ENCODE peak calls at places on chromosome 4, in four cellular contexts. A is stomach, T is testis, K is A549. S is an unnamed sample.
A peak's percentile ranks its signal among the peaks of the same experiment; 100 is the strongest.

GRCh38 chr4:16591867-16592266 is 306.6 kb downstream of the LDB2 start:
- DNase-seq in T (peak; percentile 61), K (no peak), A (no peak), S (peak; percentile 57)

GRCh38 chr4:25310066-25310824 is 2.3 kb upstream of the ZCCHC4 start:
- DNase-seq in T (no peak), A (no peak), K (no peak), S (no peak)

GRCh38 chr4:150886597-150886996 is 128.5 kb downstream of the LRBA start:
- DNase-seq in T (no peak), A (no peak), K (no peak), S (no peak)

GRCh38 chr4:111449657-111450056 is 695.6 kb upstream of the FAM241A start:
- DNase-seq in K (no peak), T (no peak), A (no peak), S (no peak)

GRCh38 chr4:119559044-119559647 is 69.5 kb downstream of the PDE5A start:
- DNase-seq in T (no peak), K (peak; percentile 37), A (no peak), S (no peak)

GRCh38 chr4:52312722-52313121 is 261.6 kb downstream of the SPATA18 start:
- DNase-seq in A (no peak), K (no peak), T (no peak), S (no peak)

GRCh38 chr4:81631958-81632439 is 160.3 kb upstream of the RASGEF1B start:
- DNase-seq in K (peak; percentile 40), A (no peak), T (no peak), S (no peak)

GRCh38 chr4:141389649-141390048 is 169.0 kb downstream of the ZNF330 start:
- DNase-seq in A (no peak), K (no peak), T (no peak), S (no peak)

GRCh38 chr4:168674077-168674747 is 177.4 kb downstream of the PALLD start:
- DNase-seq in K (peak; percentile 18), T (no peak), A (no peak), S (no peak)

GRCh38 chr4:9891740-9892139 is 110.3 kb downstream of the DRD5 start:
- DNase-seq in A (no peak), K (no peak), T (no peak), S (no peak)

GRCh38 chr4:89835413-89835812 is 1.5 kb downstream of the SNCA start:
- DNase-seq in A (no peak), T (no peak), K (no peak), S (no peak)

GRCh38 chr4:118034061-118034785 is at the start of gene NDST3:
- DNase-seq in A (peak; percentile 78), T (peak; percentile 89), K (peak; percentile 75), S (peak; percentile 22)

GRCh38 chr4:140078366-140078765 is 75.6 kb downstream of the MAML3 start:
- DNase-seq in A (no peak), K (no peak), T (peak; percentile 43), S (peak; percentile 36)

GRCh38 chr4:112830753-112831386 is 193.9 kb downstream of the LARP7 start:
- DNase-seq in K (no peak), A (no peak), T (no peak), S (no peak)

GRCh38 chr4:54586343-54586953 is 71.3 kb upstream of the KIT start:
- DNase-seq in A (no peak), K (peak; percentile 4), T (no peak), S (no peak)

GRCh38 chr4:149065753-149066152 is 623.5 kb upstream of the NR3C2 start:
- DNase-seq in A (no peak), T (no peak), K (no peak), S (no peak)

GRCh38 chr4:139655116-139655515 is 10.5 kb upstream of the MGST2 start:
- DNase-seq in A (no peak), K (peak; percentile 67), T (peak; percentile 37), S (no peak)

GRCh38 chr4:86595426-86595805 is 1.3 kb downstream of the PTPN13 start:
- DNase-seq in A (no peak), T (peak; percentile 43), K (no peak), S (no peak)

GRCh38 chr4:70577220-70577927 is 14.7 kb upstream of the AMBN start:
- DNase-seq in T (no peak), A (no peak), K (no peak), S (no peak)

GRCh38 chr4:26590639-26591038 is 6.8 kb downstream of the TBC1D19 start:
- DNase-seq in A (no peak), K (peak; percentile 36), T (no peak), S (no peak)
- TF ChIP-seq POLR2A in A (no peak), K (no peak), T (no peak), S (no peak)

GRCh38 chr4:104494822-104495559 is at the start of gene CXXC4:
- DNase-seq in K (peak; percentile 75), T (peak; percentile 88), A (peak; percentile 45), S (peak; percentile 44)
- H3K27ac ChIP-seq in K (peak within 1 kb of the TSS; percentile 52), T (peak within 1 kb of the TSS; percentile 75), A (peak within 1 kb of the TSS; percentile 73), S (peak within 1 kb of the TSS; percentile 84)

GRCh38 chr4:47913328-47913727 is 1.1 kb downstream of the NFXL1 start:
- DNase-seq in T (no peak), A (no peak), K (no peak), S (no peak)

GRCh38 chr4:47914926-47915237 is 499 bp upstream of the NFXL1 start:
- DNase-seq in A (no peak), T (no peak), K (no peak), S (no peak)

GRCh38 chr4:47913858-47914218 is 545 bp downstream of the NFXL1 start:
- DNase-seq in T (peak; percentile 45), K (peak; percentile 7), A (peak; percentile 42), S (no peak)

GRCh38 chr4:47915378-47915777 is 995 bp upstream of the NFXL1 start:
- DNase-seq in K (no peak), A (no peak), T (no peak), S (no peak)

DNA sequence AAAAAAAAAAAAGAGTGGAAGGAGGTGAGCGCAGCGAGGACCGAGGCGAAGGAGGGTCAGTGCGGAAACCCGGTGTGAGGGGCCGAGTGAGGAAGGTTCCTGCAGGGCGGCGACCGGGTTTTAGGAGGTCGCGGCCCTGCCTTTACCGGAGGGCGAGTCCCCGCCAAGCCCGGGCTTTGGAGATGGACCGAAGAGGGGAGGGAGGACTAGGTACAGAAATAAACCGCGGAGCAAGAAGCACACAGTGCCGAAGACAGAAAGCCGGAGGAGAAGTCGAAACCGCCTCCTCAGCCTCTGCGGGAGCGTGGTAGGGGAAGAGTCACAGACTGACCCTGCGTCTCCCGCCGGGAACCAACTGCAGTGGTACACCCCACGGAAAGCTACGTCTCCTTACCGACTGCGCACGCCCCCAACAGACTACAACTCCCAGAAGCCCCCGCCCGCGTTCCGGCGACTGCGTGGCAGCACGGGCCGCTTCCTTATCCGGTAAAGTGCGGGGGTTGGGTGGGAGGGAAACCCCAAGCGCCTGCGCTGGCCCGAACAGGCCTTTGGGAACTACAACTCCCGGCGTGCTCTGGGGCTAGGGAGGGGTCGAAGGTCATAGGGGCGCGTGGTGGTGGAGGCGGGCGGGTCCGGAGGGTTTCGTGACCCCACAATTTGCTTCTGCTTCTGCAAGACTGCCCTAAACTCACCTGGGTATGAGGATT is at the start of gene NFXL1:
- DNase-seq in K (peak; percentile 95), T (peak; percentile 98), A (peak; percentile 97), S (peak; percentile 94)
- TF ChIP-seq POLR2A in K (peak; percentile 86), T (no peak), A (no peak), S (peak; percentile 71)

GRCh38 chr4:182169987-182170386 is 73.2 kb upstream of the TENM3 start:
- DNase-seq in A (no peak), K (no peak), T (no peak), S (no peak)
- H3K27ac ChIP-seq in A (no peak overlapping the region), K (no peak overlapping the region), T (no peak overlapping the region), S (no peak overlapping the region)

DNA sequence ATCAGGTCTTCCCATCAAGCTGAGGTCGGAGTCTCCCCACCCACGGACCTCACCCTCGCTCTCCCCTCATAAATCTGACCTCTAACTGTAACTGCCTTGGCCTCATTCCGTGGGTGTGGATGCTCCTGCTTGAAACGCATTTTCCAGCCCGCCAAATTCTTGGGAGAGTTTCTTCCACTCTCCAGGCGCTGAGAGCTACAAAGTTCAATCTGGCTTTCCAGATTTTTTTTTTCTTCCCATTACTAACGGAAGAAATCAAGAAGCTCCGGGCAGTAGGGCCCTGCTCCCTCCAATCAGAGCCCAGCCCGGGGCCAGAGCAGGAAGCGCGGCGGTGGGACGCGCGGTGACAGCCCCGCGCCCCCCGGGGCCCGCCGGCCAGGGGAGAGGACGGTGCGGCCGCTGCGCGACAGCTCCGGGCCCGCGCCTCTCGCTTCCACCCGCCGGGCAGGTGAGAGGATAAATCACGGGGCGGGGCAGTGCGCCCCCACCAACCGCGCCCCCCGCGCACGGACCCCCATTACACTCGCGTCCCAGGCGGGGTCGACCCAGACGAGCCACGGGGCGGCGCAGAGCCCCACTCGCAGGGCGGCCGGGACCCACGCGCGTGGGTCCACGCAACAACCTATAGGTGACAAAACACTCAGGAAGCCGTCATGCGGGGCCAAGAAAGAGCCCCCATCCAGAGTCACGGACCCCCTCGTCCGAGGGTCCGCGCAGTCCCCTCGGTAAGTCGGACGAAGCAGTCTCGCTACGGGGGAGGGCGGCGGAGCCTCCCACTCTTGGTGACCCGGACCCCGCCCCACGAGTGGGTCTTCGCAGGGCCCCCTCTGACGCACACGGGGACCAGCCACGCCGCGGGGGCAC is 916 bp downstream of the AFAP1 start:
- DNase-seq in T (peak; percentile 29), A (peak; percentile 38), K (peak; percentile 21), S (no peak)
- TF ChIP-seq POLR2A in T (no peak), A (no peak), K (no peak), S (no peak)

DNA sequence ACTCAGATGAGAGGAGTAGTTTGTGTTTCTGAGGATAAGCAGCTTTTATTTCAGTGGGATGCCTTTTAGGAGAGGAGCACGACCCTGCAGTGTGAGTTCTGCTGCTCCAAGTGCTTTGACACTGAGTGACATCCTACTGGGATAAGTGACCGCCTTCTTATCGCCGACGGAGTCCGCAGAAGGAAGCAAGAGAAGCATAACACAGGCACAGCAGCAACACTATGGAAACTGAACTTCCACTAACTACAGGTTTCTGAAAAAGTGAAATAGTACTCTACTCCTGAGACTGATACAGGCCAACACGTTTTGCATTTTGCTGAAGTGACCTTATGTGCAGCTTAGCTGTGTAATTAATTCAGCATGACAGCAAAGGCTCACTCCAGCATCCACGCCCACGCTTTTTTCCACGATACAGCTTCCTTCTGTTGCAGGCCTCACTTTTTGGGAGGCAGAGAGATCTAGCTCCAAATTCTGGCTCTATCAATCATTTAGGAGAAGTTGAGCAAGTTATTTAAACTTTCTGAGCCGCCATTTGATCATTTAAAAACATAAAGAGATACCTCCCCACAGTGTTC is 160.4 kb downstream of the AFAP1 start:
- DNase-seq in K (no peak), A (no peak), T (peak; percentile 33), S (no peak)
- H3K27ac ChIP-seq in K (no peak overlapping the region), A (peak overlapping the region; percentile 70), T (peak overlapping the region; percentile 21), S (peak overlapping the region; percentile 89)

DNA sequence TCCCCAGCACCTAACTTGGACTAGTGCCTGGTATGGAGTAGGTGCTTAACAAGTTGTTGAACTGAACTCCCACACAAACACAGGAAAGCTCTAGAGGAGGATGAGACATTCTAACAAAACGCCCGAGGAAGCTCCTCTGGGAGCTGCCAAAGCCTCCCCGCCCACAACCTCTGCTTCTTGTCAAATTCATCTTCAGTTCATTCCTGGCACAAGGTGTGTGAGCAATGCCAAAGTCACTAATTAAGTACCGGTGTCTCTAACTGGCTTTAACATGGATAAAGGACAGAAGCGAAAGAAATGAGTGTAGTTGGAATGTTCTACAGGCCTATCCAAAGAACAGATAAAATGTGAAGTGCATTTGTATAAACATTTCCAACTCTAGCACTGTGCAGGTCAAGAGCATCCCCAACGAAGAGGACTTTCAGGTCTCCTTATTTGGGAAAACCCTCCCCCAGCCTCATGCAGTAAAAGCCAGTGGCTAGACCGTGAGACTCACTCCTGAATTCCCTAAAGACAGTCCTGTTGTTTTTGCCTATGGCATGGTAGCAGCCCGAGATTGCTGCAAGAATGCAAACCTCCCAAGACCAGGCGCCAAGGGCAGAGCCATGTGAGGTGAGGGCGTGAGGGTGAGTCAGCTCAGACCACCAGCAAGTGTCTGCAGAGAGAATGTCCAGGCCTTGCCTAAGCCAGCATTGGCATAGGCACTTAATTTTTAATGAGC is 72.2 kb upstream of the KLF3 start:
- DNase-seq in A (no peak), K (no peak), T (no peak), S (no peak)
- TF ChIP-seq POLR2A in A (no peak), K (no peak), T (no peak), S (no peak)

S was measured in tibial nerve.